ENCODE peak calls at places on chromosomes 2 and 18, in five cellular contexts. V is kidney epithelial cell, U is left lung, Z is mesothelial cell of epicardium, H is brain microvascular endothelial cell. Y is an unnamed sample.

GRCh38 chr2:37453024-37453423 is 108.6 kb downstream of the QPCT start:
- DNase-seq in H (no peak), U (no peak), Z (no peak), V (no peak), Y (no peak)

GRCh38 chr2:23606968-23607367 is 222.0 kb downstream of the KLHL29 start:
- DNase-seq in Z (no peak), U (no peak), V (peak), H (peak), Y (no peak)

GRCh38 chr2:67923696-67924095 is 139.1 kb downstream of the C1D start:
- DNase-seq in Z (no peak), V (no peak), H (no peak), U (no peak), Y (no peak)

GRCh38 chr2:28356095-28356911 is 36.4 kb upstream of the FOSL2 start:
- DNase-seq in V (no peak), U (peak), H (peak), Z (no peak), Y (no peak)

GRCh38 chr18:80253236-80253635 is 5.9 kb upstream of the PARD6G start:
- DNase-seq in H (no peak), Z (no peak), V (no peak), U (no peak), Y (peak)

GRCh38 chr2:120954939-120955338 is 219.3 kb downstream of the GLI2 start:
- DNase-seq in U (no peak), H (no peak), V (no peak), Z (no peak), Y (no peak)

GRCh38 chr2:215535726-215536125 is 99.9 kb upstream of the FN1 start:
- DNase-seq in U (no peak), H (no peak), V (no peak), Z (no peak), Y (no peak)

GRCh38 chr2:172513935-172514586 is 41.8 kb upstream of the PDK1 start:
- DNase-seq in Z (no peak), V (no peak), H (no peak), U (peak), Y (no peak)

GRCh38 chr2:156319811-156320490 is 12.6 kb downstream of the NR4A2 start:
- DNase-seq in Z (no peak), H (no peak), U (peak), V (no peak), Y (no peak)

GRCh38 chr2:20382965-20383800 is 32.5 kb upstream of the PUM2 start:
- DNase-seq in H (peak), U (no peak), Z (no peak), V (no peak), Y (no peak)

GRCh38 chr2:227125506-227125905 is 38.5 kb downstream of the COL4A4 start:
- DNase-seq in H (no peak), U (no peak), V (no peak), Z (no peak), Y (no peak)

GRCh38 chr2:172877826-172878225 is 142.2 kb downstream of the RAPGEF4 start:
- DNase-seq in V (no peak), Z (no peak), U (no peak), H (peak), Y (no peak)

GRCh38 chr2:74092236-74092635 is 55.5 kb downstream of the BOLA3 start:
- DNase-seq in H (peak), V (no peak), Z (no peak), U (no peak), Y (peak)

GRCh38 chr18:48408111-48408726 is 964 bp downstream of the ZBTB7C start:
- DNase-seq in V (no peak), U (no peak), H (no peak), Z (no peak), Y (no peak)

GRCh38 chr2:15640291-15640711 is 48.6 kb downstream of the DDX1 start:
- DNase-seq in V (peak), U (no peak), H (peak), Z (no peak), Y (no peak)

GRCh38 chr2:215790548-215791421 is 222.6 kb downstream of the MREG start:
- DNase-seq in H (no peak), U (no peak), Z (no peak), V (no peak), Y (no peak)

GRCh38 chr2:127050803-127051115 is 56.2 kb downstream of the BIN1 start:
- DNase-seq in U (no peak), V (no peak), H (no peak), Z (no peak), Y (no peak)

GRCh38 chr2:113755690-113756063 is 765 bp downstream of the SLC35F5 start:
- DNase-seq in H (peak), Z (no peak), U (no peak), V (no peak), Y (no peak)

GRCh38 chr2:210553371-210553770 is 3.0 kb upstream of the CPS1 start:
- DNase-seq in V (no peak), U (no peak), H (peak), Z (no peak), Y (no peak)

GRCh38 chr2:159591221-159591620 is 25.1 kb downstream of the BAZ2B start:
- DNase-seq in V (no peak), H (no peak), U (no peak), Z (no peak), Y (no peak)

GRCh38 chr2:159904127-159904564 is 106.1 kb upstream of the CD302 start:
- DNase-seq in H (no peak), V (no peak), Z (no peak), U (peak), Y (no peak)

GRCh38 chr18:28158083-28158581 is 18.8 kb downstream of the CDH2 start:
- DNase-seq in V (no peak), U (no peak), Z (no peak), H (no peak), Y (no peak)

GRCh38 chr2:120681696-120682288 is 53.9 kb upstream of the GLI2 start:
- DNase-seq in V (no peak), Z (no peak), H (no peak), U (no peak), Y (no peak)

GRCh38 chr18:9130195-9130594 is 6.4 kb upstream of the ANKRD12 start:
- DNase-seq in U (no peak), H (no peak), Z (no peak), V (no peak), Y (no peak)

GRCh38 chr2:203155406-203155805 is 83.4 kb upstream of the CYP20A1 start:
- DNase-seq in Z (no peak), V (no peak), U (no peak), H (no peak), Y (no peak)

GRCh38 chr2:98824256-98825042 is 93.5 kb upstream of the MGAT4A start:
- DNase-seq in U (no peak), V (no peak), H (no peak), Z (no peak), Y (no peak)

GRCh38 chr2:98823196-98824166 is 92.5 kb upstream of the MGAT4A start:
- DNase-seq in V (no peak), Z (no peak), U (peak), H (no peak), Y (no peak)

GRCh38 chr2:98825043-98825350 is 94.1 kb upstream of the MGAT4A start:
- DNase-seq in V (no peak), Z (no peak), U (no peak), H (no peak), Y (no peak)

GRCh38 chr2:98821629-98822135 is 90.8 kb upstream of the MGAT4A start:
- DNase-seq in U (no peak), H (no peak), Z (no peak), V (no peak), Y (no peak)

GRCh38 chr2:98822301-98823164 is 91.6 kb upstream of the MGAT4A start:
- DNase-seq in V (no peak), Z (no peak), U (peak), H (no peak), Y (no peak)
- TF ChIP-seq CTCF in V (peak), Z (no peak), U (peak), H (peak), Y (peak)

GRCh38 chr2:177239934-177240600 is 24.5 kb downstream of the NFE2L2 start:
- DNase-seq in U (no peak), V (no peak), H (no peak), Z (no peak), Y (no peak)
- TF ChIP-seq CTCF in U (no peak), V (no peak), H (no peak), Z (no peak), Y (no peak)

DNA sequence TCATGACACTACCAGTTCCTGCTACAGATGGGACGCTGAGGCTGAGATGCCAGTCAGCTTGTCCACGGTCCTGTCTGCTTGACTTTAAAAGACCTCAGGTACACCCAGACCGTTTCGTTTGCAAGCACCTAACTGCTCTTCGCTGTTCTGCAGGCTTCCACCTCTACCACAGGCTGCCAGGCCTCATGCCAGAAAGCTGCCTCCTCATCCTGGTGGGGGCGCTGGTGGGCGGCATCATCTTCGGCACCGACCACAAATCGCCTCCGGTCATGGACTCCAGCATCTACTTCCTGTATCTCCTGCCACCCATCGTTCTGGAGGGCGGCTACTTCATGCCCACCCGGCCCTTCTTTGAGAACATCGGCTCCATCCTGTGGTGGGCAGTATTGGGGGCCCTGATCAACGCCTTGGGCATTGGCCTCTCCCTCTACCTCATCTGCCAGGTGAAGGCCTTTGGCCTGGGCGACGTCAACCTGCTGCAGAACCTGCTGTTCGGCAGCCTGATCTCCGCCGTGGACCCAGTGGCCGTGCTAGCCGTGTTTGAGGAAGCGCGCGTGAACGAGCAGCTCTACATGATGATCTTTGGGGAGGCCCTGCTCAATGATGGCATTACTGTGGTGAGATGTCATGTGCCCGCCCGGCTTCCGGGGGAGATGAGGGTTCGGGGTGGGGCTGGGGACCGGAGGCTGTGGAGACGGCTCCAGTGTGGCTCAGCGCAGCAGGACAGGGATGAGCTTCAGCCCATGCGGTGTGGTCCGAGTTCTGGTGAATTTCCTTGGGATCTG is 5.9 kb downstream of the SLC9A4 start:
- DNase-seq in V (no peak), Z (no peak), U (no peak), H (no peak), Y (no peak)
- TF ChIP-seq CTCF in V (no peak), Z (no peak), U (no peak), H (no peak), Y (no peak)

GRCh38 chr2:9095226-9095625 is 91.7 kb upstream of the MBOAT2 start:
- DNase-seq in Z (no peak), U (no peak), H (no peak), V (no peak), Y (no peak)

GRCh38 chr2:9096761-9097160 is 93.3 kb upstream of the MBOAT2 start:
- DNase-seq in Z (no peak), U (no peak), V (no peak), H (no peak), Y (no peak)

GRCh38 chr2:9094117-9094516 is 90.6 kb upstream of the MBOAT2 start:
- DNase-seq in Z (no peak), U (no peak), H (no peak), V (no peak), Y (no peak)

GRCh38 chr2:9097239-9097638 is 93.8 kb upstream of the MBOAT2 start:
- DNase-seq in U (no peak), Z (no peak), H (no peak), V (no peak), Y (no peak)

DNA sequence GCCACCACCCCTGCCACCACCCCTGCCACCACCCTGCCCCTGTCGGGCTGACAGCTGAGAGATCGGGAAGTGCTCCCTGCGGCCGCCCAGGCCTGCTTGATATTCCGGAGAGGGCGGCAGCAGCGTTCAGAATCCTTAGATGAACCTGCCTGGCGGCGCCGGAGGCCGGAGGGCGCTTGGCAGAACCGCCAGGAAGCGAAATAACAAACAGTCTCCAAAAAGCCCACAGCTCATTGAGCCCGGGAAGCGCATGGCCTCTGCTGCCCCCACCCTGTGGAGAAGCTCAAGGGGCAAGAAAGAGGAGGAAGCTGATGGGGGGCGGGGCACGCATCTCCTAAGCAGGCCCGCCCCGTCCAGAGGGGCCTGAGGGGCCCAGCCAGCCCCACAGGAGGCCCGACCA is 92.2 kb upstream of the MBOAT2 start:
- DNase-seq in Z (no peak), U (peak), V (no peak), H (peak), Y (no peak)
- TF ChIP-seq CTCF in Z (no peak), U (peak), V (peak), H (peak), Y (no peak)

GRCh38 chr2:46351388-46352141 is 54.4 kb downstream of the EPAS1 start:
- DNase-seq in V (no peak), Z (no peak), U (peak), H (no peak), Y (no peak)

GRCh38 chr2:46355756-46356155 is 58.5 kb downstream of the EPAS1 start:
- DNase-seq in H (no peak), V (no peak), U (no peak), Z (no peak), Y (no peak)

GRCh38 chr2:46353509-46353908 is 56.3 kb downstream of the EPAS1 start:
- DNase-seq in Z (no peak), H (no peak), V (no peak), U (no peak), Y (no peak)

GRCh38 chr2:46350030-46350699 is 53.0 kb downstream of the EPAS1 start:
- DNase-seq in H (no peak), Z (no peak), V (no peak), U (no peak), Y (no peak)

GRCh38 chr2:46352621-46353020 is 55.4 kb downstream of the EPAS1 start:
- DNase-seq in Z (no peak), V (no peak), H (no peak), U (no peak), Y (no peak)
- TF ChIP-seq CTCF in Z (no peak), V (no peak), H (peak), U (no peak), Y (no peak)

Y was measured in type B pancreatic cell.